ENCODE peak calls at places on chromosomes 1 and 21, in nine cellular contexts. B is fibroblast of pulmonary artery; U is GM23248; C is esophagus squamous epithelium; M is A549; K is ovary; P is lower leg skin; H is NT2/D1; W is CD8-positive, alpha-beta T cell. E is an unnamed sample.

GRCh38 chr21:41817228-41817627 is 50.4 kb upstream of the RIPK4 start:
- DNase-seq in B (peak; percentile 67), C (no peak), U (peak; percentile 87), M (peak; percentile 67), W (peak; percentile 13), H (peak; percentile 62), K (peak; percentile 58), P (peak; percentile 80), E (peak; percentile 36)

GRCh38 chr1:7120863-7121621 is 335.8 kb downstream of the CAMTA1 start:
- DNase-seq in K (no peak), U (no peak), H (no peak), C (no peak), B (no peak), W (no peak), P (no peak), M (no peak), E (no peak)

GRCh38 chr1:16189003-16189402 is 23.4 kb downstream of the ARHGEF19 start:
- DNase-seq in U (peak; percentile 61), C (no peak), H (no peak), M (peak; percentile 89), P (no peak), W (no peak), K (no peak), B (no peak), E (no peak)

GRCh38 chr1:112808861-112809684 is 93.9 kb upstream of the PPM1J start:
- DNase-seq in P (peak; percentile 92), B (peak; percentile 72), C (no peak), W (peak; percentile 56), U (peak; percentile 88), K (peak; percentile 54), H (no peak), M (peak; percentile 49), E (peak; percentile 20)

GRCh38 chr1:242946206-242946605 is 308.9 kb downstream of the CEP170 start:
- DNase-seq in B (no peak), K (no peak), C (no peak), P (no peak), M (no peak), U (no peak), H (no peak), W (no peak), E (no peak)

GRCh38 chr1:184919892-184920291 is 54.4 kb downstream of the NIBAN1 start:
- DNase-seq in C (no peak), K (no peak), P (no peak), M (no peak), U (no peak), B (no peak), W (no peak), H (no peak), E (no peak)

GRCh38 chr21:42858957-42859890 is 20.1 kb downstream of the WDR4 start:
- DNase-seq in W (no peak), B (no peak), K (no peak), H (no peak), U (no peak), P (no peak), C (no peak), M (no peak), E (no peak)

GRCh38 chr21:39153373-39153772 is 29.9 kb downstream of the PSMG1 start:
- DNase-seq in C (no peak), P (no peak), W (no peak), B (peak; percentile 11), U (peak; percentile 40), M (peak; percentile 10), H (no peak), K (no peak), E (no peak)

GRCh38 chr1:154775559-154776338 is 94.3 kb downstream of the KCNN3 start:
- DNase-seq in P (peak; percentile 66), H (no peak), K (no peak), W (no peak), U (no peak), M (no peak), C (no peak), B (no peak), E (no peak)

GRCh38 chr1:15476927-15477326 is 1.0 kb downstream of the CELA2B start:
- DNase-seq in W (no peak), K (no peak), M (no peak), U (no peak), B (no peak), H (no peak), P (no peak), C (no peak), E (no peak)

GRCh38 chr1:65066766-65067490 is 81.1 kb upstream of the AK4 start:
- DNase-seq in B (peak; percentile 88), C (peak; percentile 66), W (peak; percentile 80), K (peak; percentile 95), H (no peak), M (peak; percentile 66), P (peak; percentile 99), U (peak; percentile 88), E (no peak)

GRCh38 chr1:65068202-65069011 is 79.6 kb upstream of the AK4 start:
- DNase-seq in K (no peak), B (peak; percentile 54), U (peak; percentile 55), P (no peak), W (no peak), C (no peak), H (no peak), M (no peak), E (no peak)

GRCh38 chr1:65066379-65066765 is 81.6 kb upstream of the AK4 start:
- DNase-seq in U (no peak), M (no peak), K (no peak), W (no peak), B (no peak), H (no peak), C (no peak), P (no peak), E (no peak)

GRCh38 chr1:65067491-65068201 is 80.4 kb upstream of the AK4 start:
- DNase-seq in H (peak; percentile 80), P (peak; percentile 94), K (peak; percentile 81), W (peak; percentile 64), M (peak; percentile 69), U (peak; percentile 91), B (peak; percentile 90), C (no peak), E (peak; percentile 32)

GRCh38 chr1:65069186-65069585 is 78.8 kb upstream of the AK4 start:
- DNase-seq in W (peak; percentile 42), B (no peak), H (no peak), M (no peak), C (no peak), U (no peak), P (no peak), K (no peak), E (no peak)
- H3K4me3 ChIP-seq in W (peak overlapping the region; percentile 76), B (peak overlapping the region; percentile 82), H (no peak overlapping the region), M (no peak overlapping the region), C (peak overlapping the region; percentile 80), U (peak overlapping the region; percentile 84), P (no peak overlapping the region), K (peak overlapping the region; percentile 83), E (no peak overlapping the region)

DNA sequence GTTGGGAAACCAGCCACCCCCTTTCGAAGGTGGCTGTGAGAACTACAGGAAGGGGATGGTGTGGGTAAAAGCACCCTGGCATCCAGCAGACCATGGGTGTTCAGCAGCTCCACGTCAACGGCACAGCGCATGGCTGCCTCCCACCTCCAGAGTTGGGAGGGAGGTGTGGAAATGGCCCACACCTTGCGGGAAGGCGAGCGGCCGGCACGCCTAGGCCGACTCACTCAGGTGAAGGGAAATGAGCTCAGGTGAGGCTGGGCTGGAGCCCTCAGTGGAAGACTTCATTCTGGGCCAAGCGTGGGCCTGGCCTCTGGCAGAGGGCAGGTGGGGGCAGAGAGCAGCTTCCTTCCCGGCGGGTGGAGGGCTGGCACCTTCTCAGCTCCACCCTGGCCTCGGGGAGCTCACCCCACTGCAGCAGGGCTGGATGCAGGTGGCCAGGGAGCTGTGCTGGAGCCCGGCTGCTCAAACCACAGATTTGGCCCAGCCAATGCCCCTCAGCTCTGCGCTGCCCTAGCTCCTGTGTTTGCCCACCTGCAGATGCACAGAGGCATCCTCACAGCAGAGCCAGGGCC is 24.8 kb upstream of the ALDH4A1 start:
- DNase-seq in B (no peak), K (no peak), H (no peak), W (peak; percentile 52), U (no peak), P (no peak), C (no peak), M (no peak), E (no peak)
- H3K4me3 ChIP-seq in B (no peak overlapping the region), K (no peak overlapping the region), H (no peak overlapping the region), W (peak overlapping the region; percentile 63), U (peak overlapping the region; percentile 38), P (no peak overlapping the region), C (peak overlapping the region; percentile 16), M (no peak overlapping the region), E (no peak overlapping the region)

DNA sequence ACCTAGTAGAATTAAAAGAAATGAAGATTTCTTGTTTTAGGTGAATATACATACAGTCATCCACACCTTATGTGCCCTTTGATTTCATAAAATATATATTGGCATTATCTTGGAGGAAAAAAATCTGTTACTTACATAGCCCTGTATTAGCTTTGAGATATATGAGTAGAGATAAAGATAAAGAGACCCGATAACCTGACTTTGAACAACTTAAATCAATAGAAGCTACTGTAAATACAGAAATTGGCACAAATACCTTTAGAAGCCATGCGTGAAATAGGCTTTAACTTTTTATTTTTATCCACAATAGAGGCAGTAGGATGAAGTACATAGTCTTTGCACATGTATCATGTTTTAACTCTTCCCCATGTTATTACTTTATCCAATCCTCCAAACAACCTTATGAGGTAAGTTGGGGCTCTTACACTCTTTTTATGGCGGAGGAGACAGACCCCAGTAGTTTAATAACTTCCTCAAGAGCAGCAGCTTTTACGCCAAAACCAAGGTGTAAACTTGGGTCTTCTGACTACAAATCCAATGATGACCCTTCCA is 2.0 kb downstream of the CD55 start:
- DNase-seq in B (no peak), M (no peak), W (no peak), P (no peak), K (no peak), C (no peak), U (no peak), H (no peak), E (no peak)
- H3K4me3 ChIP-seq in B (no peak overlapping the region), M (no peak overlapping the region), W (peak overlapping the region; percentile 47), P (no peak overlapping the region), K (peak overlapping the region; percentile 95), C (peak overlapping the region; percentile 74), U (no peak overlapping the region), H (no peak overlapping the region), E (no peak overlapping the region)

GRCh38 chr1:78483903-78484302 is 6.9 kb upstream of the PTGFR start:
- DNase-seq in W (no peak), H (no peak), P (peak; percentile 85), K (no peak), B (no peak), M (no peak), C (no peak), U (peak; percentile 77), E (no peak)
- H3K4me3 ChIP-seq in W (no peak overlapping the region), H (no peak overlapping the region), P (no peak overlapping the region), K (no peak overlapping the region), B (no peak overlapping the region), M (no peak overlapping the region), C (no peak overlapping the region), U (no peak overlapping the region), E (no peak overlapping the region)

DNA sequence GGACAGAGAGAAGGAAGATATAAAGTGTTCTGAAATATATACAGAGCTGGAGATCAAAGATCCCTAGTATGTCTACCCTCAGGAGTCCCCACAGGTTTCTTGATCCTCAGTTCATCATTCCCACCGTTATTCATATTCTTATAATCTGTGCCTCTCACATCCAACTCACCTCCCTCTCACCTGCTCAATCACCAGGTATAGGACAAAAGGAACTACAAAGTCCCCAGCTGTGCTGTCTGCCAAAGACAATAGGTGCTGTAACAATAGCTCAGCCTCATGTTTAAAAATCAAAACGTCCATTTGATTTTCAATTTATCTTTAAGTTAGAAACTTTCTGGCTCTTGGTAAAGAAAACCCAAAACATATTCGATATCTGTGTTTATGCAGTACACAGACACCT is 121.1 kb upstream of the PKN2 start:
- DNase-seq in C (no peak), H (no peak), B (no peak), P (no peak), W (no peak), M (no peak), U (no peak), K (no peak), E (no peak)
- H3K4me3 ChIP-seq in C (no peak overlapping the region), H (no peak overlapping the region), B (no peak overlapping the region), P (no peak overlapping the region), W (no peak overlapping the region), M (no peak overlapping the region), U (no peak overlapping the region), K (no peak overlapping the region), E (no peak overlapping the region)